ENCODE peak calls at places on chromosomes 11 and 22, in ten cellular contexts. X is H54, E is iris pigment epithelial cell, A is left colon, Z is ACHN, N is GM03348, R is EH, V is spleen, Y is epithelial cell of prostate, P is NCI-H345. U is an unnamed sample.

GRCh38 chr22:27583930-27584329 is 217.6 kb downstream of the MN1 start:
- DNase-seq in A (no peak), Z (no peak), X (no peak), P (no peak), V (peak), R (no peak), N (no peak), E (no peak), Y (no peak), U (no peak)

GRCh38 chr22:41925783-41926460 is 684 bp downstream of the TNFRSF13C start:
- DNase-seq in V (peak), X (no peak), R (peak), Y (no peak), P (peak), E (peak), A (peak), Z (peak), N (peak), U (peak)

GRCh38 chr11:19879309-19880087 is 166.9 kb downstream of the NAV2 start:
- DNase-seq in N (no peak), Z (no peak), A (no peak), E (no peak), X (no peak), R (no peak), Y (no peak), P (no peak), V (no peak), U (no peak)

GRCh38 chr22:22738959-22739585 is 94.7 kb downstream of the GGTLC2 start:
- DNase-seq in X (no peak), Z (no peak), R (no peak), N (no peak), V (no peak), Y (no peak), E (no peak), A (no peak), P (no peak), U (no peak)

GRCh38 chr11:61061081-61061826 is 41.0 kb upstream of the CD5 start:
- DNase-seq in P (no peak), Z (no peak), V (no peak), Y (peak), E (peak), X (peak), A (no peak), R (peak), N (no peak), U (peak)

GRCh38 chr22:31223786-31224191 is 11.7 kb downstream of the LIMK2 start:
- DNase-seq in A (no peak), E (no peak), Z (no peak), V (no peak), N (no peak), Y (no peak), X (no peak), P (no peak), R (no peak), U (no peak)

GRCh38 chr11:105821366-105821765 is 200.7 kb downstream of the MSANTD4 start:
- DNase-seq in N (no peak), X (no peak), A (no peak), V (no peak), E (no peak), Z (no peak), R (no peak), Y (no peak), P (no peak), U (no peak)

GRCh38 chr22:30968015-30968923 is at the start of gene MORC2:
- DNase-seq in R (no peak), A (peak), N (peak), Y (no peak), X (no peak), Z (peak), V (no peak), P (peak), E (peak), U (no peak)

GRCh38 chr11:60195923-60196368 is 13.1 kb upstream of the MS4A6A start:
- DNase-seq in A (no peak), V (no peak), R (no peak), Z (no peak), Y (no peak), X (no peak), P (no peak), E (no peak), N (no peak), U (no peak)

GRCh38 chr22:45246060-45246985 is 5.6 kb upstream of the KIAA0930 start:
- DNase-seq in R (peak), Z (peak), X (peak), P (no peak), E (peak), N (peak), V (no peak), Y (peak), A (peak), U (peak)

GRCh38 chr11:116513894-116514293 is 258.9 kb downstream of the BUD13 start:
- DNase-seq in N (peak), A (peak), V (no peak), Z (peak), P (peak), X (no peak), E (peak), R (peak), Y (no peak), U (peak)

GRCh38 chr22:29765905-29766631 is 739 bp downstream of the ZMAT5 start:
- DNase-seq in V (no peak), N (peak), A (peak), Z (no peak), E (no peak), P (peak), R (no peak), X (no peak), Y (no peak), U (no peak)

GRCh38 chr11:132898021-132898420 is 634.3 kb downstream of the OPCML start:
- DNase-seq in Z (no peak), R (peak), P (no peak), N (no peak), A (no peak), X (no peak), Y (no peak), V (no peak), E (peak), U (no peak)

GRCh38 chr22:19892249-19892879 is 37.7 kb upstream of the GNB1L start:
- DNase-seq in Z (no peak), R (peak), N (no peak), Y (no peak), A (no peak), V (no peak), X (no peak), P (no peak), E (peak), U (peak)

GRCh38 chr11:40338062-40338461 is 1121.4 kb downstream of the LRRC4C start:
- DNase-seq in P (no peak), X (no peak), Z (no peak), A (no peak), Y (no peak), R (no peak), V (no peak), E (no peak), N (no peak), U (no peak)

GRCh38 chr11:118321386-118322082 is 17.0 kb downstream of the CD3E start:
- DNase-seq in V (no peak), A (peak), Y (no peak), X (no peak), P (no peak), E (no peak), R (no peak), Z (no peak), N (no peak), U (no peak)

GRCh38 chr11:103584021-103584420 is 452.4 kb upstream of the DDI1 start:
- DNase-seq in P (no peak), Y (no peak), A (no peak), V (no peak), X (no peak), N (no peak), E (no peak), R (no peak), Z (no peak), U (no peak)

GRCh38 chr11:2248242-2248641 is 22.1 kb downstream of the ASCL2 start:
- DNase-seq in E (no peak), V (peak), A (no peak), Z (no peak), R (no peak), Y (no peak), X (no peak), P (no peak), N (no peak), U (no peak)

GRCh38 chr22:28841111-28841510 is 40.7 kb upstream of the XBP1 start:
- DNase-seq in R (no peak), N (no peak), Y (no peak), V (no peak), P (no peak), X (no peak), A (no peak), Z (no peak), E (no peak), U (no peak)

GRCh38 chr11:115990004-115990447 is 485.8 kb upstream of the CADM1 start:
- DNase-seq in V (peak), R (no peak), P (no peak), Y (no peak), E (no peak), Z (no peak), N (no peak), A (peak), X (peak), U (no peak)

GRCh38 chr22:31139866-31140716 is at the start of gene PLA2G3:
- DNase-seq in Z (no peak), N (peak), Y (no peak), X (no peak), E (peak), A (no peak), P (peak), V (no peak), R (peak), U (peak)

GRCh38 chr11:63705526-63705925 is 24.2 kb downstream of the RTN3 start:
- DNase-seq in V (no peak), R (no peak), A (no peak), X (no peak), Y (no peak), P (no peak), Z (no peak), N (no peak), E (no peak), U (no peak)

GRCh38 chr11:83042966-83043711 is 28.6 kb downstream of the RAB30 start:
- DNase-seq in Y (no peak), A (no peak), V (no peak), Z (no peak), N (peak), E (peak), P (no peak), R (peak), X (no peak), U (peak)

GRCh38 chr11:126318642-126319373 is 14.9 kb downstream of the DCPS start:
- DNase-seq in Z (peak), A (no peak), Y (peak), X (no peak), V (no peak), N (peak), P (no peak), E (peak), R (peak), U (peak)

GRCh38 chr22:45462034-45462655 is 40.5 kb upstream of the FBLN1 start:
- DNase-seq in R (no peak), Z (no peak), N (no peak), X (no peak), Y (no peak), E (no peak), A (no peak), V (no peak), P (peak), U (no peak)

GRCh38 chr11:77592727-77593126 is 3.0 kb downstream of the AQP11 start:
- DNase-seq in X (no peak), E (no peak), Y (no peak), R (no peak), P (peak), N (no peak), A (no peak), V (no peak), Z (no peak), U (no peak)

GRCh38 chr22:44129614-44129976 is 51.1 kb upstream of the PARVG start:
- DNase-seq in Z (no peak), A (no peak), P (no peak), V (peak), R (peak), E (peak), X (no peak), Y (no peak), N (peak), U (peak)

GRCh38 chr11:96054870-96055705 is 131.2 kb upstream of the MTMR2 start:
- DNase-seq in N (peak), R (peak), Y (no peak), E (peak), V (no peak), A (no peak), P (peak), Z (peak), X (no peak), U (peak)

GRCh38 chr22:47377926-47378560 is 615.6 kb downstream of the TBC1D22A start:
- DNase-seq in E (no peak), V (no peak), A (no peak), P (peak), Z (no peak), Y (no peak), N (no peak), R (no peak), X (no peak), U (no peak)

GRCh38 chr11:86692317-86692716 is 19.9 kb upstream of the ME3 start:
- DNase-seq in E (peak), R (peak), N (peak), A (no peak), P (no peak), V (no peak), Z (no peak), Y (no peak), X (no peak), U (peak)

GRCh38 chr22:23213581-23214341 is 33.5 kb downstream of the BCR start:
- DNase-seq in E (no peak), R (no peak), Y (no peak), X (no peak), Z (no peak), A (no peak), V (peak), N (no peak), P (no peak), U (no peak)

GRCh38 chr11:2445948-2446551 is 1.2 kb downstream of the KCNQ1 start:
- DNase-seq in Y (no peak), R (no peak), E (no peak), Z (no peak), N (no peak), X (no peak), P (peak), A (peak), V (peak), U (no peak)

GRCh38 chr11:70650075-70650909 is 252.0 kb downstream of the CTTN start:
- DNase-seq in E (peak), N (peak), V (no peak), R (peak), P (peak), Y (peak), A (peak), Z (peak), X (peak), U (peak)

GRCh38 chr11:18394928-18395734 is 768 bp downstream of the LDHA start:
- DNase-seq in X (no peak), N (no peak), Y (no peak), Z (peak), A (peak), V (peak), R (no peak), E (peak), P (peak), U (no peak)

GRCh38 chr22:40156001-40156516 is 21.7 kb upstream of the TNRC6B start:
- DNase-seq in P (peak), R (peak), A (peak), E (peak), V (no peak), Y (peak), Z (peak), N (peak), X (peak), U (peak)

GRCh38 chr11:81895258-81895657 is 838.4 kb downstream of the FAM181B start:
- DNase-seq in R (no peak), A (no peak), Z (no peak), V (no peak), P (no peak), Y (no peak), X (no peak), E (no peak), N (no peak), U (no peak)

GRCh38 chr11:18749681-18750319 is 23.8 kb upstream of the IGSF22 start:
- DNase-seq in X (peak), N (peak), Y (no peak), V (no peak), P (no peak), Z (peak), R (peak), E (peak), A (no peak), U (peak)

GRCh38 chr22:45785458-45785857 is 113.8 kb downstream of the ATXN10 start:
- DNase-seq in A (no peak), E (peak), N (no peak), V (no peak), Z (peak), Y (peak), P (no peak), R (peak), X (no peak), U (peak)

GRCh38 chr11:114610550-114610949 is 15.0 kb upstream of the NXPE4 start:
- DNase-seq in R (no peak), X (no peak), N (no peak), A (no peak), E (no peak), Z (no peak), P (no peak), V (no peak), Y (no peak), U (no peak)